ENCODE peak calls at places on chromosome 11, in five cellular contexts. S is IMR-90, F is mesenchymal stem cell, I is H9, D is neuronal stem cell. O is an unnamed sample.

GRCh38 chr11:17991799-17992433 is 20.9 kb downstream of the SERGEF start:
- DNase-seq in D (no peak), S (peak), F (peak), I (no peak), O (peak)

GRCh38 chr11:133343951-133344350 is 188.3 kb downstream of the OPCML start:
- DNase-seq in S (no peak), I (no peak), D (no peak), F (no peak), O (no peak)

GRCh38 chr11:134145715-134146114 is 76.8 kb downstream of the JAM3 start:
- DNase-seq in I (no peak), F (no peak), S (no peak), D (no peak), O (no peak)

GRCh38 chr11:35192347-35192746 is 53.4 kb downstream of the CD44 start:
- DNase-seq in D (no peak), S (peak), I (no peak), F (peak), O (no peak)

GRCh38 chr11:1352696-1353382 is 36.9 kb upstream of the BRSK2 start:
- DNase-seq in S (no peak), F (no peak), I (no peak), D (no peak), O (no peak)

GRCh38 chr11:111378773-111379499 is at the start of gene POU2AF1:
- DNase-seq in F (no peak), I (peak), S (peak), D (no peak), O (no peak)

GRCh38 chr11:58070585-58070984 is 39.8 kb downstream of the OR6Q1 start:
- DNase-seq in F (no peak), S (no peak), D (no peak), I (no peak), O (no peak)

GRCh38 chr11:64384981-64385952 is 26.3 kb downstream of the RPS6KA4 start:
- DNase-seq in I (no peak), F (no peak), D (no peak), S (no peak), O (peak)

GRCh38 chr11:38038777-38039176 is 1440.7 kb upstream of the RAG2 start:
- DNase-seq in D (no peak), S (no peak), F (no peak), I (no peak), O (no peak)

GRCh38 chr11:1192741-1193325 is 30.0 kb upstream of the MUC5B start:
- DNase-seq in D (no peak), I (peak), S (no peak), F (no peak), O (no peak)

GRCh38 chr11:8789864-8790263 is 107.3 kb downstream of the RPL27A start:
- DNase-seq in I (no peak), D (no peak), S (no peak), F (no peak), O (no peak)

GRCh38 chr11:36362902-36363301 is 66.8 kb downstream of the PRR5L start:
- DNase-seq in I (no peak), S (peak), D (no peak), F (peak), O (peak)

GRCh38 chr11:47514825-47515647 is 37.9 kb downstream of the CELF1 start:
- DNase-seq in I (peak), S (peak), D (no peak), F (peak), O (peak)

GRCh38 chr11:101342307-101342706 is 212.7 kb upstream of the PGR start:
- DNase-seq in F (no peak), I (no peak), S (no peak), D (no peak), O (no peak)

GRCh38 chr11:13333456-13333957 is 55.9 kb downstream of the BMAL1 start:
- DNase-seq in S (no peak), I (no peak), D (no peak), F (no peak), O (no peak)

GRCh38 chr11:46889689-46890475 is 28.5 kb downstream of the LRP4 start:
- DNase-seq in D (peak), S (peak), I (peak), F (peak), O (peak)

GRCh38 chr11:86565787-86566186 is 106.6 kb downstream of the ME3 start:
- DNase-seq in I (no peak), D (no peak), F (no peak), S (no peak), O (no peak)
- H3K23ac ChIP-seq in I (no peak), D (no peak), F (no peak), S (no peak), O (no peak)

GRCh38 chr11:73323464-73323863 is 15.4 kb downstream of the ARHGEF17 start:
- DNase-seq in D (no peak), F (peak), I (peak), S (peak), O (peak)
- H4K91ac ChIP-seq in D (no peak), F (peak), I (no peak), S (peak), O (peak)

GRCh38 chr11:27207025-27207650 is 155.9 kb downstream of the CCDC34 start:
- DNase-seq in F (no peak), S (no peak), I (no peak), D (no peak), O (no peak)
- H2AK5ac ChIP-seq in F (no peak), S (no peak), I (no peak), D (no peak), O (no peak)

DNA sequence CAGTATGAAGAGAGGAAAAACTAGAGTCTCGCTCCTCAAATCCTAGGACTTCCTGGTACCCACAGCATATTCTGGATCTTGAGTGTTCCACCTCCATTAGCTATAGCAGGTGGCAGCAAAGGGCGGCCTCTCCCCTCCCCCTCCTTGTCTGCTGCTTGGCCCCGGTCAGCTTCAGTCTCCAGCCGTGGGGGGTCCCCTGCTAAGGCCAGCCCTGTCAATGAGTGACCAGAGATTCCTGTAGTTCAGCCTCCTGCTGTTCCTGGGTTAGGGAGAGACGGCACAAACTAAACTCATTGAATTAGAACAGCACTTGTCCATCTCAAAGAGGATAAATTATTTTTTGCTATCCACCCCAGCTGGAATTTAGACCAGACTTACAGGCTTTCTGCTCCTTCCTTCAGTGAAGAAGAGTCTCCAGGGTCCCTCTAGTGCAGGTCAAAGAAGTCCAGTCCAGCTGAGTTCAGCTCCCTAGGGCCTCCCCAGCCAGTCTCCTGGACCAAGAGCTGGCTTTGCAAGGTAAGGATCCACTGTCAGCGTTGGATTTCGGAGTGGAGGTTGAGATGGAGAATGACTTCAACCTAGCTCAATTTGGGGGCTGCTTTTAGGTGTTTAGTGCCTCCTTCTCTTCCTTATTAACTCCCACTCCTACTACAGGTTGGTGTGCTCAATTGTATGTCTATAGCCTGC is 1.1 kb upstream of the PHLDB1 start:
- DNase-seq in S (no peak), D (no peak), F (peak), I (no peak), O (no peak)
- H3K23ac ChIP-seq in S (peak), D (no peak), F (no peak), I (no peak), O (no peak)

GRCh38 chr11:62601114-62601363 is 626 bp downstream of the MTA2 start:
- DNase-seq in S (no peak), F (peak), I (no peak), D (no peak), O (peak)
- H4K91ac ChIP-seq in S (peak), F (peak), I (peak), D (peak), O (peak)

GRCh38 chr11:10489444-10489785 is 34.4 kb downstream of the AMPD3 start:
- DNase-seq in S (no peak), D (no peak), I (no peak), F (no peak), O (no peak)

GRCh38 chr11:10488581-10489443 is 33.7 kb downstream of the AMPD3 start:
- DNase-seq in S (no peak), D (no peak), I (peak), F (no peak), O (no peak)

GRCh38 chr11:10488121-10488580 is 33.1 kb downstream of the AMPD3 start:
- DNase-seq in F (no peak), D (no peak), S (peak), I (peak), O (no peak)

GRCh38 chr11:10490398-10491232 is 35.6 kb downstream of the AMPD3 start:
- DNase-seq in D (peak), F (peak), I (peak), S (peak), O (peak)

DNA sequence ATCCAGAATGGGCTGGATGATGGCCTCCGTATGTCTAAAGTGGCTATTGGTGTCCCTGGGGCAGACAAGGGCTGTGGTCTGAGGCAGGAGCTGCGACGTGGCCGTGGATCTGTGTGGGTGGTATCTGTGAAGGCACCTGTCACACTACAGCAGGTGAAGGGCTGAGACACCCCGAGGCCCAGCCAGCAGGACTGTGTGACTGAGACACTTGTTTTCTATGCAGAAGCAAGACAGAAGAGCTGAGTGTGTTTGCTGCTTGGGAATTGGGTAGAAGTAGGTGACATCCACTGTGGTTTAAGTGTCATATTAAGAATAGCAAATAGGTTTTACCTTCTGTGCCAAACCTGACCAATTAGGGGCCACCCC is 35.0 kb downstream of the AMPD3 start:
- DNase-seq in F (no peak), D (no peak), S (no peak), I (peak), O (no peak)
- H2AK5ac ChIP-seq in F (peak), D (no peak), S (peak), I (no peak), O (no peak)

GRCh38 chr11:34051349-34052035 is at the start of gene CAPRIN1:
- DNase-seq in S (peak), D (peak), I (peak), F (peak), O (peak)
- H3K23ac ChIP-seq in S (peak), D (peak), I (peak), F (peak), O (no peak)

GRCh38 chr11:67639438-67639859 is at the start of gene TBX10:
- DNase-seq in F (no peak), I (peak), S (no peak), D (no peak), O (no peak)
- H4K91ac ChIP-seq in F (no peak), I (no peak), S (no peak), D (peak), O (no peak)

O was measured in trophoblast cell.